ENCODE peak calls at places on chromosomes 2 and 18, in five cellular contexts. H is breast epithelium; F is CD8-positive, alpha-beta memory T cell; R is Panc1; S is right atrium auricular region. J is an unnamed sample.

GRCh38 chr2:16900405-16901025 is 234.9 kb upstream of the CYRIA start:
- DNase-seq in H (no peak), F (no peak), R (peak; percentile 22), S (no peak), J (no peak)

GRCh38 chr18:5556317-5556974 is 12.6 kb upstream of the EPB41L3 start:
- DNase-seq in H (no peak), F (no peak), R (no peak), S (peak; percentile 70), J (no peak)

GRCh38 chr2:11899264-11899818 is 152.9 kb downstream of the LPIN1 start:
- DNase-seq in H (no peak), F (no peak), R (no peak), S (no peak), J (no peak)

GRCh38 chr2:23065936-23066335 is 319.0 kb upstream of the KLHL29 start:
- DNase-seq in H (no peak), F (no peak), R (no peak), S (no peak), J (peak; percentile 25)

GRCh38 chr18:48831113-48831759 is 119.5 kb downstream of the SMAD7 start:
- DNase-seq in H (no peak), F (no peak), R (no peak), S (peak; percentile 38), J (no peak)

GRCh38 chr18:22223263-22223960 is 54.0 kb downstream of the GATA6 start:
- DNase-seq in H (peak; percentile 90), F (no peak), R (peak; percentile 57), S (peak; percentile 96), J (peak; percentile 13)

GRCh38 chr18:21321711-21322110 is 79.7 kb downstream of the GREB1L start:
- DNase-seq in H (no peak), F (no peak), R (no peak), S (no peak), J (no peak)

GRCh38 chr2:75606851-75607798 is 39.5 kb upstream of the MRPL19 start:
- DNase-seq in H (no peak), F (no peak), R (no peak), S (no peak), J (no peak)

GRCh38 chr18:74507120-74507881 is 11.1 kb downstream of the CNDP2 start:
- DNase-seq in H (no peak), F (no peak), R (no peak), S (no peak), J (no peak)

GRCh38 chr18:74507927-74508326 is 11.8 kb downstream of the CNDP2 start:
- DNase-seq in H (no peak), F (no peak), R (no peak), S (no peak), J (no peak)

GRCh38 chr18:74508366-74508765 is 12.2 kb downstream of the CNDP2 start:
- DNase-seq in H (no peak), F (no peak), R (no peak), S (no peak), J (no peak)

GRCh38 chr18:74509856-74510769 is 13.9 kb downstream of the CNDP2 start:
- DNase-seq in H (no peak), F (no peak), R (no peak), S (no peak), J (no peak)

DNA sequence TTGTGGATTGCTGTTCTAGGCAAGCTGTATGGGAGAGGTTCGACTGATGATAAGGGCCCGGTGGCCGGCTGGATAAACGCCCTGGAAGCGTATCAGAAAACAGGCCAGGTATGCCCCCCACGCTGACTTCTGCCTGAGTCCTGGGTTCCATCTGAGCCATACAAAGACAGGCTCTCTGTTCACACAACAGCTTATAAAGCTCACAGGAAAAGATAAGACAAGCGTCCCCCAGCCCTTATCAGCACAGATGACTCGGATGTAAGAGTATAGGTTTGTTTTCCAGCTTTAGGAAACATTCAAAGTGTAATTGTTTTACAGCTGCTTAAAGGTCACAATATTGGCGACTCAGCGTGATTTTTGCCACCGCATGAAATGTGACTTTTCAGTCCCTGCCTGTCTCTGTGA is 12.7 kb downstream of the CNDP2 start:
- DNase-seq in H (no peak), F (no peak), R (no peak), S (no peak), J (no peak)
- H3K27ac ChIP-seq in H (no peak overlapping the region), F (no peak overlapping the region), R (no peak overlapping the region), S (no peak overlapping the region), J (no peak overlapping the region)

DNA sequence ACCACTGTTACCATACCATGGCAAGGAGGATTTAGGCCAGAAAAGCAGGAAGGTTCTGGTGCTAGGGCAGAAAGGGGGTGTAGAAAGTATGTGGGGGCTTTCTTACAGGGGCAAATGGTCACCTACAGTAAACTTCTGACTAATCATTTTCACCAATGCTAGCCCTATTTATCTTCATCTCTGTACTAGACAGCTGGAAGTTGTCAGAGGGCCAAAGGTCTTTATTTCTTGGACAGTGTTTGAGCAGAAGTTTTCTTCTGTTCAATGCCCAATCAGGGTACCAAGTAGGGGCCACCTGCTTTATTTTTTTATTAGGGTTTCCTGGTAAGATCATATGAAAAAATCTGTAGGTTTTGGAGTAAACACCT is 37.6 kb downstream of the MAP4K4 start:
- DNase-seq in H (no peak), F (no peak), R (no peak), S (no peak), J (no peak)
- H3K27ac ChIP-seq in H (peak overlapping the region; percentile 21), F (no peak overlapping the region), R (no peak overlapping the region), S (peak overlapping the region; percentile 66), J (no peak overlapping the region)

GRCh38 chr2:237180987-237181386 is 95.3 kb downstream of the COPS8 start:
- DNase-seq in H (no peak), F (no peak), R (no peak), S (no peak), J (no peak)
- H3K27ac ChIP-seq in H (no peak overlapping the region), F (no peak overlapping the region), R (peak overlapping the region; percentile 84), S (peak overlapping the region; percentile 28), J (no peak overlapping the region)

GRCh38 chr18:402129-402528 is 98.4 kb downstream of the COLEC12 start:
- DNase-seq in H (no peak), F (no peak), R (no peak), S (no peak), J (no peak)

GRCh38 chr18:400466-400865 is 100.0 kb downstream of the COLEC12 start:
- DNase-seq in H (no peak), F (no peak), R (no peak), S (no peak), J (no peak)

GRCh38 chr18:406677-407076 is 93.8 kb downstream of the COLEC12 start:
- DNase-seq in H (no peak), F (no peak), R (no peak), S (no peak), J (no peak)

GRCh38 chr18:407168-407567 is 93.3 kb downstream of the COLEC12 start:
- DNase-seq in H (no peak), F (no peak), R (no peak), S (no peak), J (no peak)

GRCh38 chr18:404061-404460 is 96.4 kb downstream of the COLEC12 start:
- DNase-seq in H (no peak), F (no peak), R (no peak), S (no peak), J (no peak)
- H3K27ac ChIP-seq in H (no peak overlapping the region), F (no peak overlapping the region), R (no peak overlapping the region), S (no peak overlapping the region), J (no peak overlapping the region)

DNA sequence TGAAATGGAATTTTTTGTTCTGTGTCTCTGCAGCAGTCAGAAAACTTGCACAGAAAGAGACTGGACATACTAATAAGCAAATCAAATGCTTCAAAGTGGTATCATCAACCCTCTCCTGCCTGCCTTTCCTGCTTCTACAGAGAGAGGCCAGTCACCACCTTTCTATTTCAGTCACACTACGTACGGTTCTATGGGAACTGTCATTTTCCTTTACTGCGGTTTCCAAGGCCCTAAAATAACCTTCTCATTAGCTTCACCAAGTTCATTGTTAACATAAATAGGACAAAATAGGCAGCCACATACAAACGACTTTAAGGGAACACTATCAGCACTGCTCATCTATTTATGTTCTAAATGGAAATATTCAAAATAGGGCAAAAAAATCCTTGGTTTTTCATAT is 86.6 kb downstream of the METTL8 start:
- DNase-seq in H (no peak), F (no peak), R (no peak), S (no peak), J (no peak)
- H3K27ac ChIP-seq in H (peak overlapping the region; percentile 22), F (no peak overlapping the region), R (no peak overlapping the region), S (peak overlapping the region; percentile 15), J (peak overlapping the region; percentile 75)

J was measured in SJCRH30.